ENCODE peak calls at places on chromosomes 2 and 18, in four cellular contexts. P is heart left ventricle, V is K562, F is neural progenitor cell. K is an unnamed sample. For H3K4me1, the result is how much of the 10 kb centered on the place peaks cover.

GRCh38 chr2:231222318-231223000 is 24.0 kb downstream of the ARMC9 start:
- DNase-seq in P (no peak), V (no peak), F (no peak), K (no peak)

GRCh38 chr2:134244091-134244490 is 9.8 kb upstream of the MGAT5 start:
- DNase-seq in P (no peak), V (no peak), F (no peak), K (no peak)

GRCh38 chr2:23524261-23524706 is 139.3 kb downstream of the KLHL29 start:
- DNase-seq in P (no peak), V (no peak), F (no peak), K (no peak)

GRCh38 chr2:134254836-134255235 is 964 bp downstream of the MGAT5 start:
- DNase-seq in P (no peak), V (no peak), F (no peak), K (no peak)

GRCh38 chr2:55175254-55176093 is 56.6 kb downstream of the CLHC1 start:
- DNase-seq in P (no peak), V (peak), F (peak), K (no peak)

GRCh38 chr2:103789716-103790085 is 1027.9 kb downstream of the TMEM182 start:
- DNase-seq in P (no peak), V (no peak), F (no peak), K (no peak)

GRCh38 chr2:203730866-203731265 is 24.4 kb downstream of the CD28 start:
- DNase-seq in P (no peak), V (no peak), F (no peak), K (no peak)

GRCh38 chr2:64371727-64372126 is 82.2 kb upstream of the LGALSL start:
- DNase-seq in P (no peak), V (no peak), F (no peak), K (no peak)

GRCh38 chr18:72128649-72129048 is 415.5 kb downstream of the CBLN2 start:
- DNase-seq in P (no peak), V (no peak), F (no peak), K (no peak)

GRCh38 chr2:17300141-17300540 is 218.1 kb downstream of the RAD51AP2 start:
- DNase-seq in P (no peak), V (no peak), F (no peak), K (no peak)

GRCh38 chr2:236946871-236947270 is 138.8 kb upstream of the COPS8 start:
- DNase-seq in P (no peak), V (no peak), F (no peak), K (no peak)

GRCh38 chr2:53508667-53509066 is 258.9 kb upstream of the CHAC2 start:
- DNase-seq in P (no peak), V (no peak), F (peak), K (no peak)

GRCh38 chr18:39480494-39481245 is 1915.1 kb upstream of the CELF4 start:
- DNase-seq in P (no peak), V (no peak), F (no peak), K (no peak)

GRCh38 chr18:7926526-7926925 is 359.4 kb downstream of the PTPRM start:
- DNase-seq in P (no peak), V (peak), F (peak), K (no peak)

GRCh38 chr2:239164281-239164871 is 236.4 kb downstream of the HDAC4 start:
- DNase-seq in P (peak), V (no peak), F (no peak), K (no peak)

GRCh38 chr2:173414823-173415322 is 60.2 kb downstream of the CDCA7 start:
- DNase-seq in P (no peak), V (no peak), F (no peak), K (no peak)

GRCh38 chr2:46446871-46447568 is 32.3 kb upstream of the TMEM247 start:
- DNase-seq in P (no peak), V (no peak), F (no peak), K (no peak)

GRCh38 chr2:5391361-5391760 is 300.8 kb upstream of the SOX11 start:
- DNase-seq in P (peak), V (no peak), F (no peak), K (peak)

GRCh38 chr18:54828290-54828871 is at the start of gene RAB27B:
- DNase-seq in P (peak), V (no peak), F (peak), K (peak)

GRCh38 chr2:105398522-105399206 is at the start of gene FHL2:
- DNase-seq in P (peak), V (peak), F (peak), K (peak)

GRCh38 chr2:57497489-57498096 is 549.0 kb upstream of the VRK2 start:
- DNase-seq in P (peak), V (peak), F (peak), K (peak)

GRCh38 chr2:88933980-88934379 is 242.5 kb downstream of the RPIA start:
- DNase-seq in P (no peak), V (no peak), F (no peak), K (no peak)

GRCh38 chr2:30165617-30166016 is 18.8 kb downstream of the YPEL5 start:
- DNase-seq in P (no peak), V (no peak), F (no peak), K (no peak)

GRCh38 chr18:10715791-10716190 is 190.0 kb downstream of the NAPG start:
- DNase-seq in P (peak), V (no peak), F (no peak), K (no peak)

GRCh38 chr2:78977661-78978145 is 47.8 kb upstream of the REG3G start:
- DNase-seq in P (no peak), V (no peak), F (no peak), K (no peak)

GRCh38 chr18:55323051-55323994 is 264.7 kb downstream of the TCF4 start:
- DNase-seq in P (no peak), V (no peak), F (no peak), K (no peak)

GRCh38 chr18:25322806-25323205 is 29.2 kb downstream of the ZNF521 start:
- DNase-seq in P (no peak), V (no peak), F (no peak), K (no peak)

GRCh38 chr18:11872479-11873136 is 21.4 kb downstream of the CHMP1B start:
- DNase-seq in P (peak), V (peak), F (peak), K (no peak)

GRCh38 chr2:107570876-107571275 is 255.8 kb upstream of the RGPD4 start:
- DNase-seq in P (no peak), V (no peak), F (no peak), K (no peak)

GRCh38 chr2:65024149-65024829 is 31.9 kb upstream of the CEP68 start:
- DNase-seq in P (no peak), V (peak), F (no peak), K (no peak)

GRCh38 chr2:170763232-170763631 is 6.9 kb upstream of the ERICH2 start:
- DNase-seq in P (no peak), V (no peak), F (no peak), K (no peak)

GRCh38 chr18:7902399-7902839 is 335.3 kb downstream of the PTPRM start:
- DNase-seq in P (peak), V (no peak), F (no peak), K (peak)

GRCh38 chr18:70039186-70039585 is 91.5 kb upstream of the CD226 start:
- DNase-seq in P (no peak), V (no peak), F (no peak), K (no peak)

GRCh38 chr18:48929951-48930713 is 20.6 kb downstream of the SMAD7 start:
- DNase-seq in P (no peak), V (no peak), F (peak), K (peak)

GRCh38 chr2:128236491-128237035 is 82.1 kb downstream of the HS6ST1 start:
- DNase-seq in P (no peak), V (no peak), F (no peak), K (no peak)
- H3K4me1 ChIP-seq in P (under half), V (under half), F (under half), K (under half)

GRCh38 chr2:128644156-128644555 is 325.5 kb upstream of the HS6ST1 start:
- DNase-seq in P (no peak), V (no peak), F (peak), K (no peak)
- H3K4me3 ChIP-seq in P (no peak), V (no peak), F (no peak), K (no peak)

GRCh38 chr2:175576875-175577274 is 395.4 kb upstream of the ATP5MC3 start:
- DNase-seq in P (no peak), V (no peak), F (peak), K (peak)
- H3K27ac ChIP-seq in P (no peak), V (no peak), F (no peak), K (no peak)

GRCh38 chr2:70103531-70104061 is 16.3 kb downstream of the PCBP1 start:
- DNase-seq in P (no peak), V (peak), F (no peak), K (no peak)

GRCh38 chr2:70101174-70101573 is 13.9 kb downstream of the PCBP1 start:
- DNase-seq in P (no peak), V (no peak), F (no peak), K (peak)

GRCh38 chr2:70099270-70099669 is 12.0 kb downstream of the PCBP1 start:
- DNase-seq in P (no peak), V (no peak), F (no peak), K (no peak)

DNA sequence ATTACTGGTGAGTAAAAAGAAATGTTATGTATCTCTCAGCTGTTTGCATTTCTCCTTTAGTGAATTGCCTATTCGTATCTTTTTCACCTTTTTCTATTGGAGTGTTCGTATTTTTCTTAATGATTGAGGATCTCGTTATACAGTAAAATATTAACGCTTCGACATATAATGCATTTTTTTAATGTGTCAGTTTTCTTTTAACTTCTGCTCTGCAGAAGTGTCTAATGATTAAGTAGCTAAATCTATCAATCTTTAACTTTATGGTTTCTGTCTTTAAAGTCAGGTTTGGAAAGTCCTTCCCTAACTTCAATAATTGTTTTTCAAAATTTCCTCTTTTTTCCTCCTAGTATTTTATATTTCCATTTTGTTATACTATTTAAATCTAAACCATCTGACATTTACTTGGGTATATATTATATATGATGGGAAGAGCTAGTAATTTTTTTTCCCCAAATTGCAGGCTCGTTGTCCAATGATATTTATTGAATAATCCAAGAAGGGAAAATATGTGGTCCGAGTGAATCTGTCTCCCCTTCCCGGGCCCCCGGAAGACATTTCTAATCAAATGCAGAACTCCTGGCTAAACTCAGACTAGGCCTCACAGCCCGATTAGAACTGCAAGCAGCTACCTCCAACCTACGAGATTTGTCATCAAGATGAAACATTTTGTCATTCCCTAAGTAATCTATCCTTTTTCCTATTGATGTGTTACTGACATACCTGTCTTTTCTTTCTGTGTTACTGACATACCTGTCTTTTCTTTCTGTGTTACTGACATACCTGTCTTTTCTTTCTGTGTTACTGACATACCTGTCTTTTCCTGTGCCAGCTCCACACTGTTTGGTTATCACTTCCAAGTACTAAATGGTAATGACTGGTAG is 17.2 kb downstream of the PCBP1 start:
- DNase-seq in P (no peak), V (peak), F (no peak), K (no peak)
- H3K4me1 ChIP-seq in P (under half), V (under half), F (under half), K (under half)

DNA sequence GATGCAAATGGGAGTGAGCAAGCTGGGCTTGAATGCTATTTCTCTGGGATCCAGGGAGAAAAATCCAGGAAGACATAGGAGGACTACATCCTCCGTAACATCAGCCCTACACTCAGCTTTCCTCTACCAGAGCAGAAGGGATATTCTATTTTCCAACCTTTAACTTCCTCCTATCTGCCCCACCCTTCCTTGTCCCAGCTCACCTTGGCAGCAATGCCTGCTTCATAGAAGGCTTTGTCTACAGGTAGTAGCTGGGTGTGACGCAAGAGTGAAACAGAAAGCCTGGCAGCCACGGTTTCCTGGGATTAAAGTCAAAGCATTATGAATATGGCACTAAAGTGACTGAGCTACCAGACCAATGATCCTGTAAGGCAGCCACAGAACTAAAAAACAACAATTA is 3.9 kb downstream of the KRTCAP3 start:
- DNase-seq in P (no peak), V (no peak), F (no peak), K (no peak)
- H3K4me3 ChIP-seq in P (no peak), V (no peak), F (no peak), K (no peak)

GRCh38 chr2:71699428-71699827 is 246.1 kb downstream of the DYSF start:
- DNase-seq in P (no peak), V (no peak), F (no peak), K (no peak)

GRCh38 chr2:71700041-71700879 is 246.9 kb downstream of the DYSF start:
- DNase-seq in P (no peak), V (no peak), F (peak), K (peak)

GRCh38 chr2:71702971-71703898 is 249.9 kb downstream of the DYSF start:
- DNase-seq in P (no peak), V (no peak), F (no peak), K (no peak)

GRCh38 chr2:71702071-71702970 is 249.0 kb downstream of the DYSF start:
- DNase-seq in P (no peak), V (no peak), F (no peak), K (no peak)

DNA sequence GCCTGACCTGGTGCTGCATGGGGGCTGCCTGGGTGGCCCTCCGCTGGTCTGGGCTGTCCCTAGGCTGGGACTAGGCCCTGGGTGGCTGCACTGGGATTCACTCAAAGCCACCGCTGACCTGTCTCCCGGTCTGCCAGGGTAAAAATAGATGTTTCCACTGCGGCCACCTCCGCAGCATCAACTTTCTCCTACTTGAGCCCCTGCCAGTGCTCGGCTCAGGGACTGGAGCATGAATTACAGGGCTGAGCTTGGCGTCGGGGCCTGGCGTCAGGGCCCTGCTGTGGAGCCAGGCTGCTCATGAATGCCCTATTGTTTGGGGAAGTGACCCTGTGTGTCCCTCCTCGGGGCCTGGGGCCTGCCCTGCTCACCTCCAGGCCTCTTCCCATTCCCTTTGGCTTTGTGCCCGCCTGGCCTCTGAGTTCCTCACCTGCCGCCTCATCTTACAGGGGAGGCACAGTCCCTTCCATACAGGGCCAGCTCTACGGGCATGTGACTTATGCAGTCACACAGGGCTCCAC is 247.6 kb downstream of the DYSF start:
- DNase-seq in P (peak), V (no peak), F (peak), K (peak)
- H3K27ac ChIP-seq in P (peak), V (no peak), F (no peak), K (peak)

GRCh38 chr2:69576895-69577294 is 66.6 kb downstream of the AAK1 start:
- DNase-seq in P (no peak), V (no peak), F (no peak), K (no peak)
- H3K4me1 ChIP-seq in P (half or more), V (under half), F (under half), K (under half)

GRCh38 chr18:56447972-56448371 is 190.4 kb downstream of the TXNL1 start:
- DNase-seq in P (no peak), V (no peak), F (no peak), K (no peak)
- H3K4me3 ChIP-seq in P (no peak), V (no peak), F (no peak), K (no peak)